ENCODE peak calls at places on chromosomes 7 and 10, in six cellular contexts. One of them, this sample, is unnamed. For H3K4me1, the result is how much of the 10 kb centered on the place peaks cover.

GRCh38 chr7:130993671-130994365 is 259.8 kb upstream of the KLF14 start:
- DNase-seq in CD4-positive, CD25-positive, alpha-beta regulatory T cell: no peak
- DNase-seq in CD8-positive, alpha-beta memory T cell: no peak
- DNase-seq in cardiac muscle cell: no peak
- DNase-seq in H9: no peak
- DNase-seq in mammary epithelial cell: no peak
- DNase-seq in this sample: no peak

GRCh38 chr10:49592726-49593563 is 17.2 kb upstream of the SLC18A3 start:
- DNase-seq in CD4-positive, CD25-positive, alpha-beta regulatory T cell: peak
- DNase-seq in CD8-positive, alpha-beta memory T cell: peak
- DNase-seq in cardiac muscle cell: peak
- DNase-seq in H9: peak
- DNase-seq in mammary epithelial cell: peak
- DNase-seq in this sample: peak

GRCh38 chr10:120477723-120478270 is 20.8 kb downstream of the PLPP4 start:
- DNase-seq in CD4-positive, CD25-positive, alpha-beta regulatory T cell: no peak
- DNase-seq in CD8-positive, alpha-beta memory T cell: no peak
- DNase-seq in cardiac muscle cell: no peak
- DNase-seq in H9: peak
- DNase-seq in mammary epithelial cell: no peak
- DNase-seq in this sample: no peak

GRCh38 chr10:96699613-96700012 is 20.7 kb downstream of the PIK3AP1 start:
- DNase-seq in CD4-positive, CD25-positive, alpha-beta regulatory T cell: no peak
- DNase-seq in CD8-positive, alpha-beta memory T cell: no peak
- DNase-seq in cardiac muscle cell: no peak
- DNase-seq in H9: no peak
- DNase-seq in mammary epithelial cell: no peak
- DNase-seq in this sample: no peak

GRCh38 chr10:26799342-26799741 is 61.4 kb downstream of the ABI1 start:
- DNase-seq in CD4-positive, CD25-positive, alpha-beta regulatory T cell: peak
- DNase-seq in CD8-positive, alpha-beta memory T cell: peak
- DNase-seq in cardiac muscle cell: no peak
- DNase-seq in H9: no peak
- DNase-seq in mammary epithelial cell: no peak
- DNase-seq in this sample: peak

GRCh38 chr7:27112960-27113949 is 10.8 kb upstream of the HOXA2 start:
- DNase-seq in CD4-positive, CD25-positive, alpha-beta regulatory T cell: no peak
- DNase-seq in CD8-positive, alpha-beta memory T cell: no peak
- DNase-seq in cardiac muscle cell: no peak
- DNase-seq in H9: peak
- DNase-seq in mammary epithelial cell: peak
- DNase-seq in this sample: no peak

GRCh38 chr10:15451137-15452094 is 80.3 kb upstream of the FAM171A1 start:
- DNase-seq in CD4-positive, CD25-positive, alpha-beta regulatory T cell: no peak
- DNase-seq in CD8-positive, alpha-beta memory T cell: no peak
- DNase-seq in cardiac muscle cell: no peak
- DNase-seq in H9: no peak
- DNase-seq in mammary epithelial cell: no peak
- DNase-seq in this sample: no peak

GRCh38 chr10:93947055-93947454 is 46.7 kb upstream of the PLCE1 start:
- DNase-seq in CD4-positive, CD25-positive, alpha-beta regulatory T cell: no peak
- DNase-seq in CD8-positive, alpha-beta memory T cell: no peak
- DNase-seq in cardiac muscle cell: peak
- DNase-seq in H9: no peak
- DNase-seq in mammary epithelial cell: no peak
- DNase-seq in this sample: no peak

GRCh38 chr7:111827863-111828504 is 265.7 kb upstream of the IMMP2L start:
- DNase-seq in CD4-positive, CD25-positive, alpha-beta regulatory T cell: no peak
- DNase-seq in CD8-positive, alpha-beta memory T cell: no peak
- DNase-seq in cardiac muscle cell: peak
- DNase-seq in H9: no peak
- DNase-seq in mammary epithelial cell: peak
- DNase-seq in this sample: no peak

GRCh38 chr7:1053816-1054370 is 9.5 kb downstream of the GPR146 start:
- DNase-seq in CD4-positive, CD25-positive, alpha-beta regulatory T cell: no peak
- DNase-seq in CD8-positive, alpha-beta memory T cell: no peak
- DNase-seq in cardiac muscle cell: no peak
- DNase-seq in H9: no peak
- DNase-seq in mammary epithelial cell: no peak
- DNase-seq in this sample: no peak

GRCh38 chr10:71746344-71747037 is 26.8 kb downstream of the VSIR start:
- DNase-seq in CD4-positive, CD25-positive, alpha-beta regulatory T cell: no peak
- DNase-seq in CD8-positive, alpha-beta memory T cell: no peak
- DNase-seq in cardiac muscle cell: peak
- DNase-seq in H9: peak
- DNase-seq in mammary epithelial cell: no peak
- DNase-seq in this sample: no peak

GRCh38 chr7:51764981-51765380 is 448.4 kb upstream of the COBL start:
- DNase-seq in CD4-positive, CD25-positive, alpha-beta regulatory T cell: no peak
- DNase-seq in CD8-positive, alpha-beta memory T cell: no peak
- DNase-seq in cardiac muscle cell: no peak
- DNase-seq in H9: no peak
- DNase-seq in mammary epithelial cell: no peak
- DNase-seq in this sample: no peak

GRCh38 chr7:92460510-92460909 is 13.2 kb downstream of the GATAD1 start:
- DNase-seq in CD4-positive, CD25-positive, alpha-beta regulatory T cell: no peak
- DNase-seq in CD8-positive, alpha-beta memory T cell: no peak
- DNase-seq in cardiac muscle cell: no peak
- DNase-seq in H9: no peak
- DNase-seq in mammary epithelial cell: no peak
- DNase-seq in this sample: no peak

GRCh38 chr10:29344073-29344820 is 55.4 kb downstream of the LYZL1 start:
- DNase-seq in CD4-positive, CD25-positive, alpha-beta regulatory T cell: no peak
- DNase-seq in CD8-positive, alpha-beta memory T cell: no peak
- DNase-seq in cardiac muscle cell: peak
- DNase-seq in H9: peak
- DNase-seq in mammary epithelial cell: peak
- DNase-seq in this sample: no peak

GRCh38 chr7:68206946-68207485 is 1210.4 kb downstream of the TYW1 start:
- DNase-seq in CD4-positive, CD25-positive, alpha-beta regulatory T cell: no peak
- DNase-seq in CD8-positive, alpha-beta memory T cell: no peak
- DNase-seq in cardiac muscle cell: no peak
- DNase-seq in H9: no peak
- DNase-seq in mammary epithelial cell: no peak
- DNase-seq in this sample: no peak

GRCh38 chr10:22634606-22635467 is 79.5 kb downstream of the PIP4K2A start:
- DNase-seq in CD4-positive, CD25-positive, alpha-beta regulatory T cell: no peak
- DNase-seq in CD8-positive, alpha-beta memory T cell: no peak
- DNase-seq in cardiac muscle cell: no peak
- DNase-seq in H9: no peak
- DNase-seq in mammary epithelial cell: no peak
- DNase-seq in this sample: no peak

GRCh38 chr10:22633528-22633927 is 80.8 kb downstream of the PIP4K2A start:
- DNase-seq in CD4-positive, CD25-positive, alpha-beta regulatory T cell: no peak
- DNase-seq in CD8-positive, alpha-beta memory T cell: no peak
- DNase-seq in cardiac muscle cell: no peak
- DNase-seq in H9: no peak
- DNase-seq in mammary epithelial cell: no peak
- DNase-seq in this sample: no peak

GRCh38 chr10:22637491-22637890 is 76.9 kb downstream of the PIP4K2A start:
- DNase-seq in CD4-positive, CD25-positive, alpha-beta regulatory T cell: no peak
- DNase-seq in CD8-positive, alpha-beta memory T cell: no peak
- DNase-seq in cardiac muscle cell: no peak
- DNase-seq in H9: no peak
- DNase-seq in mammary epithelial cell: no peak
- DNase-seq in this sample: no peak

GRCh38 chr10:22634093-22634492 is 80.3 kb downstream of the PIP4K2A start:
- DNase-seq in CD4-positive, CD25-positive, alpha-beta regulatory T cell: no peak
- DNase-seq in CD8-positive, alpha-beta memory T cell: peak
- DNase-seq in cardiac muscle cell: no peak
- DNase-seq in H9: no peak
- DNase-seq in mammary epithelial cell: no peak
- DNase-seq in this sample: no peak

DNA sequence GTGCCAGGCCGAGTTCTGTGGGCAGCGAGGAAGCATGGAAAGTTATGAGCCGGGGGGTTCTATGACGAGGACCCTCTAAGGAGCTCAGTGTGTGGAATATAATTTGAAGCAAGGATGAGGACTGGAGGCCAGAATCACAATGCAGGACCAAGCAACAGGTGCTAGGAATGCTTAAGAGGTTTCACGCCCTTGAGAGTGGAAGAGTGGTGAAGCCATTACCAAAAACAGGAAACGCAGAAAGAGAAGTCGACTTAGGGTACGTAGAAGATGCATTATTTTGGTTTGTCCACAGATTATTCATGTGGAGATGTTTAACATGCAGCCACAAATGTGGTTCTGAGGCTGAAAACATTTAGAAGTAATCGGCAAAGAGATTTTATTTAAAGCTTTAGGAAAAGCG is 78.7 kb downstream of the PIP4K2A start:
- DNase-seq in CD4-positive, CD25-positive, alpha-beta regulatory T cell: no peak
- DNase-seq in CD8-positive, alpha-beta memory T cell: no peak
- DNase-seq in cardiac muscle cell: no peak
- DNase-seq in H9: no peak
- DNase-seq in mammary epithelial cell: no peak
- DNase-seq in this sample: no peak
- H3K4me1 ChIP-seq in CD4-positive, CD25-positive, alpha-beta regulatory T cell: half or more
- H3K4me1 ChIP-seq in CD8-positive, alpha-beta memory T cell: half or more
- H3K4me1 ChIP-seq in cardiac muscle cell: under half
- H3K4me1 ChIP-seq in H9: under half
- H3K4me1 ChIP-seq in mammary epithelial cell: under half
- H3K4me1 ChIP-seq in this sample: under half

DNA sequence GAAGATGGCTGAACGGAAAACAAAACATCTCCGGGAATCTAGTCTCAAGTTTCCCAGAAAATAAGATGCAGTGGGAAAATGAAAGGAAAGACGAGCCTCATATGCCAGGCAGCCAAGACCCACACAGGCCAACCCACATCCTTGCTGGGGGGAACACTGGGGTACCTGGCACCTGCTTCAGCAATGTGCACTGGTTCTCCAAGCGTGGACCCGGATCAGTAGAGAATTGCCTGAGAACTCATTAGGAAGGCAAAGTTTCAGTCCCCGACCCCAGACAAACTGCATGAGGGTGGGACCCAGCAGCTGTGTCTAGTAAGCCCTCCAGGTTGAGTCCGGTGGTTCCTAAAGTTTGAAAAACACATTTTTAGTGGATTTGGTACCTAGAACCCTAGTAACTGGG is 18.4 kb downstream of the FAM53B start:
- DNase-seq in CD4-positive, CD25-positive, alpha-beta regulatory T cell: no peak
- DNase-seq in CD8-positive, alpha-beta memory T cell: no peak
- DNase-seq in cardiac muscle cell: no peak
- DNase-seq in H9: no peak
- DNase-seq in mammary epithelial cell: no peak
- DNase-seq in this sample: no peak
- H3K4me1 ChIP-seq in CD4-positive, CD25-positive, alpha-beta regulatory T cell: half or more
- H3K4me1 ChIP-seq in CD8-positive, alpha-beta memory T cell: half or more
- H3K4me1 ChIP-seq in cardiac muscle cell: under half
- H3K4me1 ChIP-seq in H9: under half
- H3K4me1 ChIP-seq in mammary epithelial cell: under half
- H3K4me1 ChIP-seq in this sample: half or more

DNA sequence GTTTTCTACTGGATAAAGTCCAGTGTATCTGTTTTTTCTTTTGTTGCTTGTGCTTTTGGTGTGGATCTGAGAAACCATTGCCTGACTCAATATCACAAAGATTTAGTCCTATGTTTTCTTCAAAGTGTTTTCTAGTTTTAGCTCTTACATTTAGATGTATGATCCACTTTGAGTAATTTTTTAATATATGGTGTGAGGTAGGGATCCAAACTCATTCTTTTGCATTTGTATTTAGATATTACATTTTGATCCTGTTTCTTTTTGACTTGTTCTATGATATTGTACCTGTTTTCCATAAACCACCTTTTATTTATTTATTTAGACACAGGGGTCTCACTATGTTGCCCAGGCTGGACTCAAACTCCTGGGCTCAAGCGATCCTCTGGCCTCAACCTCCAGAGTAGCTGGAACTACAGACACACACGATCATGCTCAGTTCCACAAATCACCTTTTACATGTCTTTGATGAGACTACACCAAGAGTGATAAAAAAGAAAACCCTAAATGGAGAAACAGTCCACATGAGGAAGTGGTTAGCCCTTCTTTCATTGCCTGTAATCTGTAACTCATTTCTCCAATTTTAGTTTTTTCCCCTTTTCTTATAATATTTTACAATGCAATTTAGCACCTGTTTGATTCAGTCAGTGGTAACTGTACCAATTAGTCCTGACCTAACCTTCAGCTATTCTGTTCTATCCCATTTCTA is 86.0 kb downstream of the SLC37A3 start:
- DNase-seq in CD4-positive, CD25-positive, alpha-beta regulatory T cell: no peak
- DNase-seq in CD8-positive, alpha-beta memory T cell: no peak
- DNase-seq in cardiac muscle cell: no peak
- DNase-seq in H9: no peak
- DNase-seq in mammary epithelial cell: no peak
- DNase-seq in this sample: no peak
- H3K4me1 ChIP-seq in CD4-positive, CD25-positive, alpha-beta regulatory T cell: under half
- H3K4me1 ChIP-seq in CD8-positive, alpha-beta memory T cell: under half
- H3K4me1 ChIP-seq in cardiac muscle cell: under half
- H3K4me1 ChIP-seq in H9: under half
- H3K4me1 ChIP-seq in mammary epithelial cell: under half
- H3K4me1 ChIP-seq in this sample: under half

DNA sequence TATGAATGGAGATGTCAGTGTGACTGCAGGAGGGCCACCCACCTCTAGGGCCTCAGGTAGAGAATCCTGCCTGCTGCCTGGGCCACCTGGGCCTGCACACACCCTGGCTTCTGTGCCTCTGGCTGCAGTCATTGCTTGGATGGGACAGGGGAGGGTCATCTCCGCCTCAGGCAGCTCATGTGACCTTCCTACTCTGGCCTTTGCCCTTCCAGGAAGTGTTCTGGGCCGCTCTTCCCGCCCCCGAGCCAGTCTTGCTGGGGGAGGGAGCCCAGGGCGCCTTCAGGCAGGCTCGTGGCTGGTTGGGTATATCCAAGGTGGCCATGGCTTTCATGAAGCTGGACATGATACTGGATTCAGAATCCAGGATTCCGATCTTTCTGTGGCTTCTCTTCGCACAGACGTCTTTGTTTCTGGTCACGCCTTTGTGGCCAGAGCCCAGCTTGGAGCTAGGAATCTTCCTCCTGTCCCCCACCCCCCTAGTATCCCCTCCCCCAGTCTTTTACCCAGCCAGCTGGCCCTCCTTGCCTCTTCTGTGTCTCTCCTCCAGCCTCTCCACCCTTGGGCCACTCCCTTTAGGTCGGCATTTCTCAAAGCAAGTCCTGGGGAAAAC is 119.5 kb downstream of the ZMIZ1 start:
- DNase-seq in CD4-positive, CD25-positive, alpha-beta regulatory T cell: no peak
- DNase-seq in CD8-positive, alpha-beta memory T cell: no peak
- DNase-seq in cardiac muscle cell: no peak
- DNase-seq in H9: no peak
- DNase-seq in mammary epithelial cell: no peak
- DNase-seq in this sample: no peak
- H3K4me1 ChIP-seq in CD4-positive, CD25-positive, alpha-beta regulatory T cell: under half
- H3K4me1 ChIP-seq in CD8-positive, alpha-beta memory T cell: under half
- H3K4me1 ChIP-seq in cardiac muscle cell: half or more
- H3K4me1 ChIP-seq in H9: under half
- H3K4me1 ChIP-seq in mammary epithelial cell: half or more
- H3K4me1 ChIP-seq in this sample: under half

This sample was measured in MM.1S.